ENCODE peak calls at places on chromosome 5, in seven cellular contexts. One of them, this sample, is unnamed.

GRCh38 chr5:172509405-172509781 is 55.1 kb upstream of the SH3PXD2B start:
- DNase-seq in A673: no peak
- DNase-seq in right lobe of liver: peak
- DNase-seq in neural progenitor cell: peak
- DNase-seq in body of pancreas: no peak
- DNase-seq in CD8-positive, alpha-beta T cell: no peak
- DNase-seq in cardiac muscle cell: no peak
- DNase-seq in this sample: peak

GRCh38 chr5:180950291-180950949 is 38.2 kb upstream of the BTNL3 start:
- DNase-seq in A673: no peak
- DNase-seq in right lobe of liver: no peak
- DNase-seq in neural progenitor cell: no peak
- DNase-seq in body of pancreas: no peak
- DNase-seq in CD8-positive, alpha-beta T cell: no peak
- DNase-seq in cardiac muscle cell: no peak
- DNase-seq in this sample: no peak

GRCh38 chr5:155616779-155617392 is 603.3 kb downstream of the KIF4B start:
- DNase-seq in A673: peak
- DNase-seq in right lobe of liver: peak
- DNase-seq in neural progenitor cell: peak
- DNase-seq in body of pancreas: peak
- DNase-seq in CD8-positive, alpha-beta T cell: peak
- DNase-seq in cardiac muscle cell: peak
- DNase-seq in this sample: peak

GRCh38 chr5:16937023-16937379 is 913 bp upstream of the MYO10 start:
- DNase-seq in A673: no peak
- DNase-seq in right lobe of liver: no peak
- DNase-seq in neural progenitor cell: no peak
- DNase-seq in body of pancreas: peak
- DNase-seq in CD8-positive, alpha-beta T cell: no peak
- DNase-seq in cardiac muscle cell: no peak
- DNase-seq in this sample: no peak

GRCh38 chr5:163913548-163913947 is 408.1 kb downstream of the MAT2B start:
- DNase-seq in A673: no peak
- DNase-seq in right lobe of liver: no peak
- DNase-seq in neural progenitor cell: no peak
- DNase-seq in body of pancreas: no peak
- DNase-seq in CD8-positive, alpha-beta T cell: no peak
- DNase-seq in cardiac muscle cell: no peak
- DNase-seq in this sample: no peak

GRCh38 chr5:62077387-62077786 is 228.6 kb upstream of the KIF2A start:
- DNase-seq in A673: no peak
- DNase-seq in right lobe of liver: no peak
- DNase-seq in neural progenitor cell: no peak
- DNase-seq in body of pancreas: no peak
- DNase-seq in CD8-positive, alpha-beta T cell: no peak
- DNase-seq in cardiac muscle cell: no peak
- DNase-seq in this sample: no peak

GRCh38 chr5:88674262-88675158 is 208.5 kb downstream of the MEF2C start:
- DNase-seq in A673: peak
- DNase-seq in right lobe of liver: no peak
- DNase-seq in neural progenitor cell: peak
- DNase-seq in body of pancreas: no peak
- DNase-seq in CD8-positive, alpha-beta T cell: no peak
- DNase-seq in cardiac muscle cell: peak
- DNase-seq in this sample: peak

GRCh38 chr5:6719417-6719816 is 6.2 kb downstream of the TENT4A start:
- DNase-seq in A673: no peak
- DNase-seq in right lobe of liver: no peak
- DNase-seq in neural progenitor cell: no peak
- DNase-seq in body of pancreas: no peak
- DNase-seq in CD8-positive, alpha-beta T cell: no peak
- DNase-seq in cardiac muscle cell: no peak
- DNase-seq in this sample: peak

GRCh38 chr5:76704131-76704663 is 11.7 kb upstream of the F2R start:
- DNase-seq in A673: no peak
- DNase-seq in right lobe of liver: no peak
- DNase-seq in neural progenitor cell: no peak
- DNase-seq in body of pancreas: no peak
- DNase-seq in CD8-positive, alpha-beta T cell: no peak
- DNase-seq in cardiac muscle cell: no peak
- DNase-seq in this sample: no peak

GRCh38 chr5:141338538-141339306 is at the start of gene PCDHGA2:
- DNase-seq in A673: peak
- DNase-seq in right lobe of liver: no peak
- DNase-seq in neural progenitor cell: peak
- DNase-seq in body of pancreas: peak
- DNase-seq in CD8-positive, alpha-beta T cell: no peak
- DNase-seq in cardiac muscle cell: no peak
- DNase-seq in this sample: peak

GRCh38 chr5:14435481-14435880 is 146.1 kb upstream of the OTULINL start:
- DNase-seq in A673: no peak
- DNase-seq in right lobe of liver: no peak
- DNase-seq in neural progenitor cell: no peak
- DNase-seq in body of pancreas: no peak
- DNase-seq in CD8-positive, alpha-beta T cell: no peak
- DNase-seq in cardiac muscle cell: no peak
- DNase-seq in this sample: no peak

GRCh38 chr5:62578540-62578939 is at the start of gene LRRC70:
- DNase-seq in A673: peak
- DNase-seq in right lobe of liver: no peak
- DNase-seq in neural progenitor cell: peak
- DNase-seq in body of pancreas: no peak
- DNase-seq in CD8-positive, alpha-beta T cell: no peak
- DNase-seq in cardiac muscle cell: no peak
- DNase-seq in this sample: no peak

GRCh38 chr5:148788636-148789035 is 37.8 kb upstream of the ADRB2 start:
- DNase-seq in A673: no peak
- DNase-seq in right lobe of liver: no peak
- DNase-seq in neural progenitor cell: no peak
- DNase-seq in body of pancreas: no peak
- DNase-seq in CD8-positive, alpha-beta T cell: no peak
- DNase-seq in cardiac muscle cell: no peak
- DNase-seq in this sample: no peak

GRCh38 chr5:167730121-167730520 is 561.3 kb upstream of the WWC1 start:
- DNase-seq in A673: peak
- DNase-seq in right lobe of liver: no peak
- DNase-seq in neural progenitor cell: no peak
- DNase-seq in body of pancreas: no peak
- DNase-seq in CD8-positive, alpha-beta T cell: no peak
- DNase-seq in cardiac muscle cell: no peak
- DNase-seq in this sample: no peak

GRCh38 chr5:16160706-16161105 is 18.9 kb downstream of the MARCHF11 start:
- DNase-seq in A673: peak
- DNase-seq in right lobe of liver: no peak
- DNase-seq in neural progenitor cell: peak
- DNase-seq in body of pancreas: peak
- DNase-seq in CD8-positive, alpha-beta T cell: no peak
- DNase-seq in cardiac muscle cell: peak
- DNase-seq in this sample: peak

GRCh38 chr5:170120576-170120975 is 14.9 kb downstream of the FOXI1 start:
- DNase-seq in A673: no peak
- DNase-seq in right lobe of liver: no peak
- DNase-seq in neural progenitor cell: no peak
- DNase-seq in body of pancreas: no peak
- DNase-seq in CD8-positive, alpha-beta T cell: no peak
- DNase-seq in cardiac muscle cell: no peak
- DNase-seq in this sample: no peak

GRCh38 chr5:10563132-10563939 is 534 bp upstream of the ANKRD33B start:
- DNase-seq in A673: no peak
- DNase-seq in right lobe of liver: peak
- DNase-seq in neural progenitor cell: peak
- DNase-seq in body of pancreas: peak
- DNase-seq in CD8-positive, alpha-beta T cell: peak
- DNase-seq in cardiac muscle cell: peak
- DNase-seq in this sample: peak

GRCh38 chr5:40682431-40683017 is 2.8 kb downstream of the PTGER4 start:
- DNase-seq in A673: no peak
- DNase-seq in right lobe of liver: no peak
- DNase-seq in neural progenitor cell: no peak
- DNase-seq in body of pancreas: peak
- DNase-seq in CD8-positive, alpha-beta T cell: no peak
- DNase-seq in cardiac muscle cell: no peak
- DNase-seq in this sample: no peak

GRCh38 chr5:10591946-10592345 is 28.1 kb downstream of the ANKRD33B start:
- DNase-seq in A673: no peak
- DNase-seq in right lobe of liver: no peak
- DNase-seq in neural progenitor cell: no peak
- DNase-seq in body of pancreas: no peak
- DNase-seq in CD8-positive, alpha-beta T cell: no peak
- DNase-seq in cardiac muscle cell: no peak
- DNase-seq in this sample: no peak

GRCh38 chr5:179304871-179305270 is 40.4 kb downstream of the ADAMTS2 start:
- DNase-seq in A673: no peak
- DNase-seq in right lobe of liver: no peak
- DNase-seq in neural progenitor cell: no peak
- DNase-seq in body of pancreas: no peak
- DNase-seq in CD8-positive, alpha-beta T cell: no peak
- DNase-seq in cardiac muscle cell: no peak
- DNase-seq in this sample: no peak

GRCh38 chr5:96952946-96953730 is 17.3 kb downstream of the LNPEP start:
- DNase-seq in A673: no peak
- DNase-seq in right lobe of liver: no peak
- DNase-seq in neural progenitor cell: no peak
- DNase-seq in body of pancreas: no peak
- DNase-seq in CD8-positive, alpha-beta T cell: no peak
- DNase-seq in cardiac muscle cell: no peak
- DNase-seq in this sample: peak

GRCh38 chr5:96946381-96946780 is 10.5 kb downstream of the LNPEP start:
- DNase-seq in A673: no peak
- DNase-seq in right lobe of liver: no peak
- DNase-seq in neural progenitor cell: no peak
- DNase-seq in body of pancreas: no peak
- DNase-seq in CD8-positive, alpha-beta T cell: no peak
- DNase-seq in cardiac muscle cell: no peak
- DNase-seq in this sample: no peak

GRCh38 chr5:96957125-96958041 is 21.5 kb downstream of the LNPEP start:
- DNase-seq in A673: no peak
- DNase-seq in right lobe of liver: no peak
- DNase-seq in neural progenitor cell: no peak
- DNase-seq in body of pancreas: no peak
- DNase-seq in CD8-positive, alpha-beta T cell: no peak
- DNase-seq in cardiac muscle cell: no peak
- DNase-seq in this sample: no peak

GRCh38 chr5:96952118-96952750 is 16.4 kb downstream of the LNPEP start:
- DNase-seq in A673: no peak
- DNase-seq in right lobe of liver: no peak
- DNase-seq in neural progenitor cell: no peak
- DNase-seq in body of pancreas: no peak
- DNase-seq in CD8-positive, alpha-beta T cell: no peak
- DNase-seq in cardiac muscle cell: no peak
- DNase-seq in this sample: no peak
- H3K27ac ChIP-seq in A673: no peak
- H3K27ac ChIP-seq in right lobe of liver: no peak
- H3K27ac ChIP-seq in neural progenitor cell: no peak
- H3K27ac ChIP-seq in body of pancreas: no peak
- H3K27ac ChIP-seq in CD8-positive, alpha-beta T cell: no peak
- H3K27ac ChIP-seq in cardiac muscle cell: peak
- H3K27ac ChIP-seq in this sample: peak

DNA sequence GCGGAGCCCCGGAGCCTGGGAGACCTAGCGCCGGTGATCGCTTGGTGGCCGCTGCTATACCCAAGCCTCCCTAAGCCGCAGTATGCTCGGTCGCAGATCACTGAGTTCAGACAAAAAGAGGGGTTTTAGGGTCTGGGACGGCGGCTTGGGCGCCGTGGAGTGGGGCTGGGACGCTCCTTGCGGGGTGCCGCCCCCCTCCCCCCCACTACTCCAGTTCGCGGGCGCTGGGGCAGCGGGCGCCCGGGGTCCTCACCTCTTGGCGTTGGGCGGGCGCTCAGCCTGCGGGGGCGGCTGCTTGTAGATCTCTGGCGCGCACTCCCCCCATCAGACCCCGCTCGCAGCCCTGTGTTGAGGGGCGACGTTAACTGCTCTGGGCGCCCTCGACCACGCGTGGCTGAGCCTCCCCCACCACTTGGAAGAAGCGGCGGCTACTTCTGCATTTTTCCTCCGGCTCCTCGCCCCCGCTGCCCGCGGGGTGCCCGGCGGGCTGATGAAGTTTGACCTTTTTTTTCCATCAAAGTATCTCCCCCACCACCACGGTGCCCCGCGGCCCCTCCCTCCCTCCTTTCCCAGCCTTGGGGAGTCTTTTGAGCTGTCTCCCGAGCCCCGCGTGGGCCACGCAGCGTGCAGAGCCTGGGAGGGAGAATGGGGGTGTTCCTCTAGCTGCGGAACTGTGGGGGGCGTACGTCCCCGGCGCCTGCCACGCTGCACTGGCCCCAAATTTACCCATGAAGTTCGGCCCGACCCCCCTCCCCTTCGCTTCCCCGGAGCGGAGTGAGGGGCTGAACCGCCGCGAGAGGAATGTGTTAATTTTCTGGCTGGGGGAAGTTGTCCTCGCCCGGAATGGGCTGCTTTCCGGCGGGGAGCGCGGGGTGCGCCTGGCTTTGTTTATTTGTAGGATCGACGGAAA is 1.2 kb downstream of the CXXC5 start:
- DNase-seq in A673: peak
- DNase-seq in right lobe of liver: peak
- DNase-seq in neural progenitor cell: peak
- DNase-seq in body of pancreas: peak
- DNase-seq in CD8-positive, alpha-beta T cell: no peak
- DNase-seq in cardiac muscle cell: peak
- DNase-seq in this sample: no peak
- H3K4me3 ChIP-seq in A673: peak
- H3K4me3 ChIP-seq in right lobe of liver: peak
- H3K4me3 ChIP-seq in neural progenitor cell: peak
- H3K4me3 ChIP-seq in body of pancreas: peak
- H3K4me3 ChIP-seq in CD8-positive, alpha-beta T cell: peak
- H3K4me3 ChIP-seq in cardiac muscle cell: peak
- H3K4me3 ChIP-seq in this sample: peak

GRCh38 chr5:103582364-103582763 is 19.8 kb upstream of the NUDT12 start:
- DNase-seq in A673: peak
- DNase-seq in right lobe of liver: no peak
- DNase-seq in neural progenitor cell: peak
- DNase-seq in body of pancreas: peak
- DNase-seq in CD8-positive, alpha-beta T cell: no peak
- DNase-seq in cardiac muscle cell: peak
- DNase-seq in this sample: peak
- TF ChIP-seq CTCF in A673: peak
- TF ChIP-seq CTCF in right lobe of liver: peak
- TF ChIP-seq CTCF in neural progenitor cell: peak
- TF ChIP-seq CTCF in body of pancreas: peak
- TF ChIP-seq CTCF in CD8-positive, alpha-beta T cell: no peak
- TF ChIP-seq CTCF in cardiac muscle cell: peak
- TF ChIP-seq CTCF in this sample: peak

DNA sequence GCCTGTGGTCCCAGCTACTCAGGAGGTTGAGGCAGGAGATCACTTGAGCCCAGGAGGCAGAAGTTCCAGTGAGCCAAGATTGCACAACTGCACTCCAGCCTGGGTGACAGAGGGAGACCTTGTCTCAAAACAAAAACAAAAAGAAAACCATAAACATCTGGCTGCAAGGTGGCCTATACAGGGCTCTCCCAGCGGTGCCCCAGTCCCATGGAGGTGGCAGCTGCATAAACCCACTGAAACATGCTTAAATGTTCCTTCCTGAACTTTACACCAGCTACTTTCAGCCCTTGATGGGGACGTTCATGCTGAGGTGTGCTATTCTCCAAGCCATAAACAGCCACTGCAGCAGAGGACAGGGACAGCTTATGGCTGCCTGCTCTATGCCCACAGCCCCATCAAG is 35.6 kb downstream of the DROSHA start:
- DNase-seq in A673: no peak
- DNase-seq in right lobe of liver: no peak
- DNase-seq in neural progenitor cell: no peak
- DNase-seq in body of pancreas: no peak
- DNase-seq in CD8-positive, alpha-beta T cell: no peak
- DNase-seq in cardiac muscle cell: no peak
- DNase-seq in this sample: no peak
- H3K27ac ChIP-seq in A673: no peak
- H3K27ac ChIP-seq in right lobe of liver: no peak
- H3K27ac ChIP-seq in neural progenitor cell: no peak
- H3K27ac ChIP-seq in body of pancreas: no peak
- H3K27ac ChIP-seq in CD8-positive, alpha-beta T cell: no peak
- H3K27ac ChIP-seq in cardiac muscle cell: no peak
- H3K27ac ChIP-seq in this sample: no peak